ENCODE peak calls at places on chromosomes 7 and 10, in four cellular contexts. G is RPMI7951; F is central memory CD4-positive, alpha-beta T cell; I is dermis blood vessel endothelial cell. N is an unnamed sample.

GRCh38 chr7:104096683-104097082 is 107.2 kb upstream of the RELN start:
- DNase-seq in G (peak; percentile 11), I (peak; percentile 54), F (no peak), N (no peak)

GRCh38 chr10:11307937-11308336 is 290.3 kb downstream of the CELF2 start:
- DNase-seq in F (no peak), G (no peak), I (no peak), N (no peak)

GRCh38 chr7:96921771-96922170 is 83.6 kb upstream of the DLX6 start:
- DNase-seq in G (no peak), I (no peak), F (no peak), N (no peak)

GRCh38 chr10:13613519-13613918 is 26.8 kb downstream of the PRPF18 start:
- DNase-seq in F (no peak), I (peak; percentile 72), G (peak; percentile 59), N (no peak)

GRCh38 chr10:96968682-96969423 is 136.8 kb downstream of the LCOR start:
- DNase-seq in F (no peak), I (no peak), G (no peak), N (no peak)

GRCh38 chr10:78935697-78936407 is 132.9 kb upstream of the ZMIZ1 start:
- DNase-seq in F (no peak), I (no peak), G (no peak), N (no peak)

GRCh38 chr10:86086418-86086817 is 280.2 kb downstream of the GRID1 start:
- DNase-seq in I (no peak), G (no peak), F (no peak), N (no peak)

GRCh38 chr10:77784856-77785255 is 141.7 kb downstream of the DLG5 start:
- DNase-seq in I (peak; percentile 30), G (peak; percentile 4), F (no peak), N (no peak)

GRCh38 chr10:109427421-109427820 is 495.9 kb downstream of the XPNPEP1 start:
- DNase-seq in G (no peak), I (no peak), F (no peak), N (no peak)

GRCh38 chr10:66982792-66983481 is 57.1 kb downstream of the LRRTM3 start:
- DNase-seq in G (no peak), F (no peak), I (no peak), N (no peak)

GRCh38 chr10:69312537-69312936 is 34.2 kb downstream of the HK1 start:
- DNase-seq in G (no peak), I (no peak), F (no peak), N (no peak)

GRCh38 chr7:28509256-28510021 is 97.1 kb downstream of the CREB5 start:
- DNase-seq in F (no peak), G (no peak), I (peak; percentile 41), N (no peak)

GRCh38 chr7:150875791-150876190 is 23.5 kb downstream of the AOC1 start:
- DNase-seq in F (no peak), I (peak; percentile 11), G (no peak), N (no peak)

GRCh38 chr10:114940735-114941134 is 2.7 kb downstream of the TRUB1 start:
- DNase-seq in G (peak; percentile 3), I (no peak), F (no peak), N (no peak)

GRCh38 chr7:12726908-12727307 is 39.5 kb downstream of the ARL4A start:
- DNase-seq in G (no peak), F (no peak), I (no peak), N (no peak)

GRCh38 chr10:118754132-118754555 is 626 bp downstream of the CACUL1 start:
- DNase-seq in I (peak; percentile 47), F (peak; percentile 32), G (peak; percentile 31), N (no peak)

GRCh38 chr7:139987691-139988516 is 74.8 kb downstream of the PARP12 start:
- DNase-seq in G (no peak), F (no peak), I (no peak), N (no peak)

GRCh38 chr10:95329296-95329695 is 38.5 kb upstream of the PDLIM1 start:
- DNase-seq in F (no peak), I (no peak), G (no peak), N (no peak)

GRCh38 chr10:28681928-28682750 is 4.8 kb downstream of the BAMBI start:
- DNase-seq in F (no peak), I (no peak), G (no peak), N (no peak)

GRCh38 chr7:29332027-29332806 is 137.6 kb downstream of the CHN2 start:
- DNase-seq in I (no peak), F (no peak), G (no peak), N (no peak)

GRCh38 chr10:21732067-21732772 is 198.2 kb downstream of the MLLT10 start:
- DNase-seq in G (peak; percentile 68), F (no peak), I (peak; percentile 90), N (peak; percentile 31)

GRCh38 chr7:100509213-100509612 is 25.5 kb downstream of the NYAP1 start:
- DNase-seq in I (peak; percentile 40), G (peak; percentile 71), F (no peak), N (no peak)

GRCh38 chr7:139109188-139109982 is at the start of gene ZC3HAV1:
- DNase-seq in I (peak; percentile 86), F (peak; percentile 92), G (peak; percentile 94), N (no peak)

GRCh38 chr10:71887767-71888166 is 36.7 kb upstream of the PSAP start:
- DNase-seq in I (no peak), G (no peak), F (no peak), N (no peak)

GRCh38 chr10:14184841-14185500 is 145.8 kb downstream of the FRMD4A start:
- DNase-seq in G (peak; percentile 74), I (peak; percentile 4), F (peak; percentile 85), N (no peak)

GRCh38 chr7:138979226-138979979 is 1.8 kb downstream of the KIAA1549 start:
- DNase-seq in G (peak; percentile 36), F (no peak), I (peak; percentile 44), N (no peak)

GRCh38 chr7:921581-922333 is 32.7 kb downstream of the ADAP1 start:
- DNase-seq in F (no peak), G (no peak), I (peak; percentile 28), N (no peak)

GRCh38 chr10:44923611-44924010 is 12.5 kb downstream of the TMEM72 start:
- DNase-seq in G (no peak), I (no peak), F (no peak), N (no peak)